ENCODE peak calls at places on chromosomes 2 and 18, in five cellular contexts. G is tibial artery, C is transverse colon, P is cardiac muscle cell, I is dorsolateral prefrontal cortex. L is an unnamed sample.

GRCh38 chr2:202944816-202945215 is 32.7 kb downstream of the CARF start:
- DNase-seq in C (no peak), G (no peak), I (no peak), P (no peak), L (no peak)

GRCh38 chr2:780002-780401 is 102.8 kb upstream of the TMEM18 start:
- DNase-seq in P (no peak), I (no peak), C (no peak), G (no peak), L (no peak)

GRCh38 chr2:217993055-217993645 is 9.6 kb downstream of the TNS1 start:
- DNase-seq in G (no peak), I (no peak), P (no peak), C (no peak), L (no peak)

GRCh38 chr2:88038263-88039105 is 17.1 kb downstream of the KRCC1 start:
- DNase-seq in I (no peak), G (no peak), P (no peak), C (no peak), L (no peak)

GRCh38 chr2:27804146-27804545 is 32.6 kb downstream of the MRPL33 start:
- DNase-seq in I (no peak), G (no peak), P (no peak), C (no peak), L (no peak)

GRCh38 chr2:86020984-86021383 is 84.7 kb downstream of the POLR1A start:
- DNase-seq in C (no peak), I (peak; percentile 80), P (no peak), G (peak; percentile 89), L (no peak)

GRCh38 chr2:25041307-25041927 is 459 bp upstream of the EFR3B start:
- DNase-seq in G (peak; percentile 29), P (peak; percentile 77), I (peak; percentile 55), C (peak; percentile 70), L (no peak)

GRCh38 chr2:114546511-114546910 is 104.1 kb downstream of the DPP10 start:
- DNase-seq in I (no peak), C (no peak), P (no peak), G (no peak), L (no peak)

GRCh38 chr2:121746071-121746578 is 9.3 kb upstream of the TSN start:
- DNase-seq in C (no peak), G (no peak), I (no peak), P (no peak), L (no peak)

GRCh38 chr2:171018522-171018921 is 89.5 kb downstream of the GORASP2 start:
- DNase-seq in P (no peak), G (no peak), I (no peak), C (no peak), L (no peak)

GRCh38 chr18:67041334-67041733 is 437.4 kb upstream of the CDH19 start:
- DNase-seq in I (no peak), G (no peak), C (no peak), P (no peak), L (no peak)

GRCh38 chr2:70511986-70512729 is 41.5 kb downstream of the TGFA start:
- DNase-seq in P (no peak), G (no peak), I (no peak), C (peak; percentile 70), L (no peak)

GRCh38 chr2:143217512-143218136 is 88.4 kb downstream of the ARHGAP15 start:
- DNase-seq in G (no peak), P (no peak), C (no peak), I (no peak), L (no peak)

GRCh38 chr2:227402959-227403358 is 15.2 kb upstream of the SCYGR1 start:
- DNase-seq in G (no peak), C (no peak), I (no peak), P (no peak), L (no peak)

GRCh38 chr2:157336137-157336721 is 10.6 kb upstream of the ERMN start:
- DNase-seq in P (peak; percentile 63), G (peak; percentile 23), C (peak; percentile 40), I (peak; percentile 22), L (peak; percentile 6)

GRCh38 chr2:68689553-68690537 is 44.8 kb upstream of the ARHGAP25 start:
- DNase-seq in P (no peak), I (no peak), G (no peak), C (no peak), L (no peak)

GRCh38 chr2:206154197-206154596 is 5.0 kb downstream of the NDUFS1 start:
- DNase-seq in G (no peak), I (no peak), C (no peak), P (peak; percentile 8), L (no peak)

GRCh38 chr2:233329489-233330135 is 22.0 kb downstream of the SAG start:
- DNase-seq in G (no peak), C (no peak), I (no peak), P (peak; percentile 42), L (no peak)

GRCh38 chr18:74299746-74300145 is 8.0 kb upstream of the CYB5A start:
- DNase-seq in I (no peak), P (no peak), C (no peak), G (no peak), L (no peak)

GRCh38 chr18:48915621-48916425 is 34.9 kb downstream of the SMAD7 start:
- DNase-seq in P (no peak), C (no peak), G (no peak), I (no peak), L (no peak)

GRCh38 chr2:215637658-215638057 is 201.8 kb upstream of the FN1 start:
- DNase-seq in C (no peak), P (no peak), G (no peak), I (no peak), L (no peak)

GRCh38 chr2:215684448-215685217 is 248.8 kb upstream of the FN1 start:
- DNase-seq in I (no peak), C (no peak), P (no peak), G (no peak), L (no peak)

GRCh38 chr2:35989040-35989439 is 366.5 kb upstream of the CRIM1 start:
- DNase-seq in C (no peak), P (no peak), I (no peak), G (no peak), L (no peak)

GRCh38 chr2:221330436-221330835 is 241.7 kb downstream of the EPHA4 start:
- DNase-seq in G (no peak), I (no peak), C (no peak), P (no peak), L (no peak)

GRCh38 chr2:54329482-54330225 is 73.6 kb upstream of the TSPYL6 start:
- DNase-seq in I (no peak), G (no peak), P (no peak), C (no peak), L (no peak)

GRCh38 chr2:210363876-210364275 is 48.9 kb upstream of the MYL1 start:
- DNase-seq in I (no peak), P (no peak), G (no peak), C (no peak), L (no peak)

GRCh38 chr2:24824966-24825882 is 32.0 kb downstream of the CENPO start:
- DNase-seq in G (no peak), I (no peak), P (no peak), C (no peak), L (no peak)

GRCh38 chr2:176122633-176123482 is at the start of gene HOXD9:
- DNase-seq in P (no peak), I (no peak), G (peak; percentile 76), C (peak; percentile 74), L (no peak)
- H3K4me3 ChIP-seq in P (peak within 1 kb of the TSS; percentile 30), I (peak within 1 kb of the TSS; percentile 11), G (peak within 1 kb of the TSS; percentile 57), C (peak within 1 kb of the TSS; percentile 55), L (peak within 1 kb of the TSS; percentile 72)

GRCh38 chr2:235043762-235044500 is 92.1 kb downstream of the SH3BP4 start:
- DNase-seq in P (no peak), I (no peak), C (no peak), G (peak; percentile 67), L (no peak)

GRCh38 chr2:235042576-235043515 is 91.0 kb downstream of the SH3BP4 start:
- DNase-seq in I (no peak), G (no peak), P (no peak), C (no peak), L (no peak)

GRCh38 chr2:235045336-235045972 is 93.6 kb downstream of the SH3BP4 start:
- DNase-seq in C (no peak), I (no peak), G (no peak), P (no peak), L (no peak)

GRCh38 chr2:235045973-235046343 is 94.1 kb downstream of the SH3BP4 start:
- DNase-seq in C (no peak), G (no peak), I (no peak), P (no peak), L (no peak)

DNA sequence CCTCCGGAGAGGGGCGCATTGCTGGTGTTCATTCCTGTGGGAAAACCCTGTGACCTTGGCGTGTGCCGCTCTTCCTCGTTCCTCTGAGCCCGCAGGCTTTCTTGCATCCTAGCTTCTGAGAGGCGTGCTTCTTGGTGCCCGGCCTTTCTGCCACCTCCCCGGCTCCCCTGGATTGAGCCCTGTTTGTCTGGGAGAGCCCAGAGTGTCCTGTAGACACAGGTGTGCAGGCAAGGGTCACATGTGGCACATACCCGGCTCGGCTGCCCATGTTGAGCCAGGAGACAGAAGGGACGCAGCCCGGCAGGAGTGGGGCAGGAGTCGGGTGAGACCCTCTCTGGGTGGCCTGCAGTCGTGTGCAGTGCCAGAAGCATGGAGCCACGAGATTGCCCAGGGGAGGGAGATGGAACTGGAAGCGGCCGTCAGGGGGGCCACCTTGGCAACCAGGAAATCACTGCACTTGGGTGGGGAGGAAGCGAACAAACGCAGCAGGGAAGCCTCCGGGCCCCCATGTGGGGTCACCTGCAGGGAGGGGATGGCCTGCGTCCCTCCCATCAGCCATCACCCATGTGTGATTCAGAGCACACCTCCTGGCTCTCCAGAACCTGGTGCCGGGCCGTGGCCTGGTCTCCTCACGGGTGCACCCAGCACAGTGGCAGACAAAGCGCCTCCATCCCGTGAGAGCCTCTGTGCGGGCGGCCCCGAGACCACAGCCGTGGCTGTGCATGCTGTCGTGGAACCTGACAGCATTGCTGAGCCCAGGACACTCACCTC is 92.9 kb downstream of the SH3BP4 start:
- DNase-seq in C (no peak), P (no peak), G (no peak), I (no peak), L (no peak)
- H3K27ac ChIP-seq in C (no peak overlapping the region), P (no peak overlapping the region), G (no peak overlapping the region), I (no peak overlapping the region), L (no peak overlapping the region)

GRCh38 chr2:20224191-20224715 is 677 bp downstream of the SDC1 start:
- DNase-seq in I (no peak), C (no peak), P (peak; percentile 35), G (no peak), L (no peak)

GRCh38 chr2:20221169-20221938 is 3.6 kb downstream of the SDC1 start:
- DNase-seq in P (no peak), C (no peak), G (no peak), I (no peak), L (no peak)

GRCh38 chr2:20223345-20224190 is 1.4 kb downstream of the SDC1 start:
- DNase-seq in C (no peak), P (peak; percentile 70), I (peak; percentile 21), G (no peak), L (no peak)

GRCh38 chr2:20222769-20223344 is 2.1 kb downstream of the SDC1 start:
- DNase-seq in G (no peak), I (no peak), C (no peak), P (no peak), L (no peak)

GRCh38 chr2:20221939-20222768 is 2.8 kb downstream of the SDC1 start:
- DNase-seq in G (no peak), C (no peak), I (no peak), P (no peak), L (no peak)
- H3K4me3 ChIP-seq in G (no peak overlapping the region), C (peak overlapping the region; percentile 84), I (no peak overlapping the region), P (no peak overlapping the region), L (no peak overlapping the region)

DNA sequence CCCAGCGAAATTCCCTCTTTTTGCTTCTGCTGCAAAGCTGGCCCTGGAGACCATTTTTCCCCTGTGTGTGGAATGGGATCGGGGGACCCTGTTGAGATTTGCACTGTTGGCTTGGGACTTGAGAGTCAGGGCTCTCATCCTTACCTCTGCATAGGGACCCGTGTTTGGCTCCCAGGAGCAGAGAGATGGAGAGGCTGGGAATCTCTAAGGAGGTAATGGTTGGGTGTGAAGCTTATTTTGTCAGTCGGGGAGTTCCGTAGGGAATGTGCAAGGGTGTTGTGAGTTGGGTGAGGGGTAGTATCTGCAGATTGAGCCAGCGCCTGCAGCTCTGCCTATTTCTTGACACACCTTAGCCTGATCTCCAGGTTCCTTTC is 4.5 kb downstream of the GATA6 start:
- DNase-seq in C (no peak), I (no peak), G (no peak), P (peak; percentile 32), L (no peak)
- H3K27ac ChIP-seq in C (peak overlapping the region; percentile 96), I (no peak overlapping the region), G (peak overlapping the region; percentile 97), P (peak overlapping the region; percentile 99), L (peak overlapping the region; percentile 87)

L was measured in thoracic aorta.